ENCODE peak calls at places on chromosomes 16 and 17, in six cellular contexts. J is cardiac muscle cell, F is brain microvascular endothelial cell, O is tibial artery, W is prostate gland, Q is Panc1. Y is an unnamed sample.
A peak's percentile ranks its signal among the peaks of the same experiment; 100 is the strongest.

GRCh38 chr17:43367588-43368242 is 31.1 kb upstream of the ARL4D start:
- DNase-seq in Q (peak; percentile 93), F (peak; percentile 79), O (no peak), J (peak; percentile 72), W (no peak), Y (peak; percentile 97)

GRCh38 chr17:9971991-9972390 is 66.9 kb upstream of the RCVRN start:
- DNase-seq in J (peak; percentile 49), O (peak; percentile 75), F (no peak), W (peak; percentile 63), Q (no peak), Y (no peak)

GRCh38 chr16:27402964-27403600 is 1.1 kb downstream of the IL21R start:
- DNase-seq in F (no peak), W (no peak), J (no peak), Q (no peak), O (no peak), Y (no peak)

GRCh38 chr17:44307387-44308186 is 814 bp upstream of the RUNDC3A start:
- DNase-seq in O (no peak), F (no peak), Q (no peak), J (peak; percentile 85), W (peak; percentile 57), Y (no peak)

GRCh38 chr17:81238815-81239713 is at the start of the genes NDUFAF8 and TEPSIN:
- DNase-seq in O (peak; percentile 99), Q (peak; percentile 96), J (peak; percentile 99), W (peak; percentile 99), F (peak; percentile 99), Y (peak; percentile 99)

GRCh38 chr16:86556576-86556975 is 1.5 kb upstream of the MTHFSD start:
- DNase-seq in J (no peak), F (no peak), Q (no peak), W (no peak), O (no peak), Y (no peak)

GRCh38 chr17:64328875-64329405 is 61.7 kb downstream of the PECAM1 start:
- DNase-seq in F (no peak), J (no peak), Q (no peak), O (no peak), W (no peak), Y (no peak)

GRCh38 chr16:50267151-50267631 is 840 bp downstream of the ADCY7 start:
- DNase-seq in W (no peak), Q (no peak), J (no peak), O (peak; percentile 53), F (no peak), Y (no peak)

GRCh38 chr17:1239210-1239609 is 31.0 kb upstream of the BHLHA9 start:
- DNase-seq in J (no peak), Q (no peak), F (peak; percentile 92), W (no peak), O (no peak), Y (no peak)

GRCh38 chr16:85173077-85173980 is 61.1 kb upstream of the CIBAR2 start:
- DNase-seq in J (peak; percentile 52), O (no peak), Q (peak; percentile 25), W (no peak), F (peak; percentile 84), Y (peak; percentile 71)

GRCh38 chr16:72013888-72014538 is 5.5 kb downstream of the DHODH start:
- DNase-seq in O (no peak), Q (no peak), F (peak; percentile 3), J (peak; percentile 12), W (no peak), Y (no peak)
- H3K27ac ChIP-seq in O (no peak overlapping the region), Q (no peak overlapping the region), F (no peak overlapping the region), J (peak overlapping the region; percentile 74), W (no peak overlapping the region), Y (no peak overlapping the region)

GRCh38 chr16:1781758-1782407 is 488 bp downstream of the SPSB3 start:
- DNase-seq in F (no peak), J (peak; percentile 37), O (no peak), Q (no peak), W (no peak), Y (no peak)
- TF ChIP-seq CTCF in F (peak; percentile 48), J (peak; percentile 4), O (no peak), Q (no peak), W (no peak), Y (peak; percentile 7)

DNA sequence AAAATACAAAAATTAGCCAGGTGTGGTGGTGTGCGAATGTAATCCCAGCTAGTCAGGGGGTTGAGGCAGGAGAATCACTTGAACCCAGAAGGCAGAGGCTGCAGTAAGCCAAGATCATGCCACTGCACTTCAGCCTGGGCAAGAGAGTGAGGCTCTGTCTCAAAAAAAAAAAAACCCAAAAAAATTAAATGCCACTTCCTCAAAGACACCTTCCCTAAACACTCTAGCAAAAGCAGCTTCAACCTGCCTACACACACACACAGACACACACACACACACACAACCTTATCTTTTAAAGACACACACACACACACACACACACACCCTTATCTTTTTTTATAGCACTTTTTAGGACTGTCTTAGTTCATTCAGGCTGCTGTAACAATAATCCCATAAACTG is 201.7 kb upstream of the PSMD7 start:
- DNase-seq in W (no peak), F (no peak), Q (no peak), O (no peak), J (no peak), Y (no peak)
- H3K27ac ChIP-seq in W (no peak overlapping the region), F (no peak overlapping the region), Q (no peak overlapping the region), O (no peak overlapping the region), J (no peak overlapping the region), Y (no peak overlapping the region)

GRCh38 chr16:30068750-30069574 is 3.4 kb downstream of the ALDOA start:
- DNase-seq in O (no peak), Q (no peak), W (no peak), J (peak; percentile 30), F (no peak), Y (no peak)
- TF ChIP-seq CTCF in O (peak; percentile 15), Q (peak; percentile 72), W (peak; percentile 52), J (peak; percentile 58), F (peak; percentile 75), Y (peak; percentile 58)

GRCh38 chr17:66790476-66791061 is 44.3 kb upstream of the CACNG5 start:
- DNase-seq in O (no peak), F (no peak), Q (no peak), W (no peak), J (no peak), Y (no peak)
- H3K27ac ChIP-seq in O (no peak overlapping the region), F (no peak overlapping the region), Q (no peak overlapping the region), W (no peak overlapping the region), J (no peak overlapping the region), Y (no peak overlapping the region)

Y was measured in AG04450.